ENCODE peak calls at places on chromosomes 11 and 22, in ten cellular contexts. Y, N, R, U, C, B, Q, Z, A and P are unnamed samples. For H3K36me3 and H3K4me1, the result is how much of the 10 kb centered on the place peaks cover.

GRCh38 chr22:33923660-33924246 is 3.5 kb upstream of the LARGE1 start:
- DNase-seq in Y (peak), N (no peak), R (peak), U (peak), C (no peak), B (peak), Q (peak), Z (peak), A (no peak), P (peak)

GRCh38 chr11:36492724-36493304 is 17.3 kb downstream of the TRAF6 start:
- DNase-seq in Y (no peak), N (no peak), R (peak), U (no peak), C (no peak), B (peak), Q (peak), Z (no peak), A (no peak), P (peak)

GRCh38 chr22:41285820-41286638 is at the start of gene RANGAP1:
- DNase-seq in Y (peak), N (peak), R (peak), U (peak), C (peak), B (peak), Q (peak), Z (peak), A (peak), P (peak)

GRCh38 chr22:46507451-46508390 is 29.7 kb downstream of the CELSR1 start:
- DNase-seq in Y (no peak), N (no peak), R (no peak), U (no peak), C (no peak), B (no peak), Q (no peak), Z (no peak), A (peak), P (no peak)

GRCh38 chr22:41699264-41700104 is at the start of gene MEI1:
- DNase-seq in Y (no peak), N (peak), R (no peak), U (peak), C (peak), B (peak), Q (peak), Z (peak), A (peak), P (no peak)

GRCh38 chr11:66850588-66851250 is 6.1 kb upstream of the LRFN4 start:
- DNase-seq in Y (no peak), N (no peak), R (no peak), U (no peak), C (no peak), B (no peak), Q (no peak), Z (peak), A (peak), P (no peak)

GRCh38 chr11:59918987-59919589 is 19.1 kb upstream of the OOSP1 start:
- DNase-seq in Y (peak), N (no peak), R (peak), U (no peak), C (no peak), B (no peak), Q (peak), Z (no peak), A (no peak), P (peak)

GRCh38 chr11:65662247-65662801 is 392 bp downstream of the RELA start:
- DNase-seq in Y (no peak), N (no peak), R (peak), U (no peak), C (no peak), B (no peak), Q (no peak), Z (no peak), A (no peak), P (peak)

GRCh38 chr11:113895367-113896155 is 9.0 kb upstream of the HTR3B start:
- DNase-seq in Y (no peak), N (no peak), R (peak), U (no peak), C (no peak), B (no peak), Q (no peak), Z (no peak), A (no peak), P (peak)

GRCh38 chr22:19799322-19800190 is 39.0 kb downstream of the TBX1 start:
- DNase-seq in Y (no peak), N (peak), R (no peak), U (no peak), C (peak), B (peak), Q (peak), Z (no peak), A (peak), P (no peak)

GRCh38 chr11:95149659-95150294 is 60.1 kb downstream of the ENDOD1 start:
- DNase-seq in Y (peak), N (peak), R (peak), U (no peak), C (peak), B (no peak), Q (no peak), Z (peak), A (peak), P (peak)

GRCh38 chr22:19786959-19787848 is 26.6 kb downstream of the TBX1 start:
- DNase-seq in Y (no peak), N (peak), R (no peak), U (no peak), C (no peak), B (no peak), Q (no peak), Z (no peak), A (peak), P (no peak)

GRCh38 chr11:78722786-78723185 is 148.1 kb upstream of the NARS2 start:
- DNase-seq in Y (no peak), N (no peak), R (peak), U (no peak), C (no peak), B (no peak), Q (peak), Z (no peak), A (no peak), P (no peak)

GRCh38 chr11:46977038-46977818 is 40.7 kb downstream of the CSTPP1 start:
- DNase-seq in Y (no peak), N (no peak), R (no peak), U (no peak), C (no peak), B (no peak), Q (no peak), Z (no peak), A (no peak), P (peak)
- H3K36me3 ChIP-seq in Y (under half), N (under half), R (under half), U (under half), C (under half), B (under half), Q (under half), Z (under half), A (under half), P (under half)

DNA sequence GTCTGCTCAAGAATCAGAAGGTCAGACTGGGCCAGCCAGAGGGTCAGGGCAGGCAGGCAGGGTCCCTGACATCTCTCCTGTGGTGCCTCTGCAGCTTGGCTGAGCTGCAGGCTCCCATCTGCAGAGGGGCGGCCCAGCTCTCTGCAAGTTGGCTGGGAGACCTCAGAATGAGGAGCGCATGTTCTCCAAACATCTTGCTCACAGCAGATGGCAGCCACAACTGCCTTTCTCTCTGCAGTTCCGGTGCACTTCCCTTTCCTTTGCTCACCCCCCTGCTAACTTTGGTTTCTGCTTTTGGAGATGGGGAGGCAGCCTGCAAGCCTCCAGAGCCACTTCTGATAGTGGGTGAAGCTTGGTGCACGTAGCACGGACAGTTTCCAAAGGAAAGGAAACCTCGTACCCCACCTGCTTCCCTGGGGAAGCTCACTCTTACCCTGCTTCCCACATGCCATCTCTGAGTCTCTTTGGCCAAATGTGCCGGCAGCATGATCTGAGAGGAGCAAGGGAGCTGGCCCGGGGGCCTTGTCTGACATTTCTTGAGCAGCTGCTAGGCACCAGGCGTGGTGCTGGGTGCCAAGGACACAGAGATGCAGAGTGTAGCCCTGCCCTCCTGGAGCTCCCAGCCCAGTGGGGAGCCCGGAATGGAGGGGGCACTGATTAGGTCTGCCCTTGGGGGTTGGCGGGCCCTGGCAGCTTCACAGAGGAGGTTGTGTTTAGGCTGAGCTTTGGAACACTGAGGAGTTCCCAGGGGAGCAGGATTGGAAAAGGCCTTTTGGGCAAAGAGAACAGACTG is 18.2 kb downstream of the DAGLA start:
- DNase-seq in Y (no peak), N (no peak), R (no peak), U (no peak), C (no peak), B (peak), Q (no peak), Z (no peak), A (peak), P (no peak)
- H3K27ac ChIP-seq in Y (peak), N (peak), R (peak), U (peak), C (peak), B (no peak), Q (no peak), Z (no peak), A (peak), P (no peak)

GRCh38 chr11:131656179-131656838 is 285.9 kb downstream of the NTM start:
- DNase-seq in Y (no peak), N (no peak), R (no peak), U (no peak), C (no peak), B (no peak), Q (no peak), Z (no peak), A (no peak), P (no peak)
- H3K4me1 ChIP-seq in Y (under half), N (under half), R (under half), U (under half), C (under half), B (under half), Q (under half), Z (under half), A (under half), P (under half)

GRCh38 chr22:39311592-39312400 is 7.6 kb downstream of the RPL3 start:
- DNase-seq in Y (peak), N (no peak), R (no peak), U (no peak), C (no peak), B (no peak), Q (no peak), Z (no peak), A (no peak), P (no peak)

GRCh38 chr22:39314251-39314971 is 5.0 kb downstream of the RPL3 start:
- DNase-seq in Y (no peak), N (no peak), R (no peak), U (no peak), C (no peak), B (no peak), Q (no peak), Z (no peak), A (no peak), P (no peak)

GRCh38 chr22:39315389-39315788 is 4.0 kb downstream of the RPL3 start:
- DNase-seq in Y (no peak), N (no peak), R (no peak), U (no peak), C (no peak), B (no peak), Q (no peak), Z (no peak), A (no peak), P (no peak)

GRCh38 chr22:39312410-39312809 is 7.0 kb downstream of the RPL3 start:
- DNase-seq in Y (no peak), N (no peak), R (no peak), U (no peak), C (no peak), B (no peak), Q (no peak), Z (no peak), A (no peak), P (no peak)

GRCh38 chr22:39313258-39314001 is 6.0 kb downstream of the RPL3 start:
- DNase-seq in Y (no peak), N (no peak), R (no peak), U (no peak), C (no peak), B (no peak), Q (no peak), Z (no peak), A (no peak), P (no peak)
- H3K36me3 ChIP-seq in Y (half or more), N (half or more), R (half or more), U (half or more), C (under half), B (half or more), Q (half or more), Z (under half), A (under half), P (half or more)

DNA sequence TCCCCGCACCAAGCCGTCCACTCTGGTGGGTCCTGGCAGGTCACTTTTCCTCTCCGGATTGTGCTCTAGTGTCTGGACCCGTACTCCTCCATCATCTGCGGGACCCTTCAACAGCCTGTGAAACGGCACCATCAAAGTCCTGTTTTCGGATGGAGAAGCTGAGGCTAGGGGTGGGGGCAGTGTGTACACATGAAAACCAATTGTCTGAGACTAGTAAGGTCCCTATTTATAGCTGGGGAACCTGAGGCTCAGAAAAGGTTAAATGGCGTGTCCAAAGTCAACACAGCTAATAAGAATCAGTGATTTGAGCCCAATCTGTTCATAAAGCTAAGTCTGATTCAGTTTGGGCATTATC is 666 bp upstream of the LRRC32 start:
- DNase-seq in Y (no peak), N (no peak), R (no peak), U (no peak), C (no peak), B (no peak), Q (no peak), Z (no peak), A (no peak), P (no peak)
- H3K27ac ChIP-seq in Y (no peak), N (peak), R (no peak), U (peak), C (no peak), B (no peak), Q (no peak), Z (peak), A (peak), P (no peak)

GRCh38 chr11:33708970-33709369 is 8.3 kb upstream of the C11orf91 start:
- DNase-seq in Y (peak), N (no peak), R (peak), U (no peak), C (no peak), B (no peak), Q (peak), Z (no peak), A (no peak), P (no peak)
- H3K4me1 ChIP-seq in Y (half or more), N (half or more), R (half or more), U (under half), C (half or more), B (under half), Q (under half), Z (under half), A (under half), P (under half)

DNA sequence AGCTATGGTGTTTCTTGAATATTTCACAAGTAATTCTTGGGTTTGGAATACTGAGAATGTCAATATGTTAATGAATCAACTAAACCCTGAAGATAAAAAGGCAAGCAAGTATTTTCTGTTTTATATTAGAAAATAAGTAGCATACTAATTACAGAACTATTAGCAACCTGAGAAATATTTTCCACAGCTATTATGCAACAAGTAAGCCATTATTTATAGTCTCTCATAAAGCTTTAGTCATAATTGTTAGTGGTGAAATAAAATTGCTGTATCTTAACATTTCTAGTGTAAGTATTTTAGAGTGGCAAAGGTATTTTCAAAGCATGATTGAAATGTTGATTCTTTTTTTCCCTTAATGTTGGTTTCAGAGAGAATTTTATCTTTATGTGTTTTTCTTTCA is 53.3 kb downstream of the FAR1 start:
- DNase-seq in Y (no peak), N (no peak), R (no peak), U (no peak), C (no peak), B (peak), Q (no peak), Z (no peak), A (no peak), P (peak)
- H3K36me3 ChIP-seq in Y (under half), N (half or more), R (under half), U (under half), C (under half), B (under half), Q (under half), Z (under half), A (under half), P (under half)